ENCODE peak calls at places on chromosomes 13 and 19, in eight cellular contexts. Z, B, T, E, V, H, D and N are unnamed samples.

GRCh38 chr19:19552811-19553210 is 14.7 kb downstream of the CILP2 start:
- DNase-seq in Z (no peak), B (no peak), T (no peak), E (no peak), V (peak; percentile 97), H (no peak), D (peak; percentile 63), N (no peak)

GRCh38 chr13:98890186-98890585 is 87.7 kb downstream of the DOCK9 start:
- DNase-seq in Z (no peak), B (peak; percentile 19), T (peak; percentile 53), E (no peak), V (no peak), H (peak; percentile 23), D (no peak), N (no peak)

GRCh38 chr13:72716776-72717175 is 10.7 kb downstream of the MZT1 start:
- DNase-seq in Z (no peak), B (no peak), T (no peak), E (no peak), V (no peak), H (no peak), D (no peak), N (no peak)

GRCh38 chr13:87903568-87903967 is 232.4 kb downstream of the SLITRK5 start:
- DNase-seq in Z (no peak), B (no peak), T (no peak), E (no peak), V (no peak), H (no peak), D (no peak), N (no peak)

GRCh38 chr13:57634829-57635165 is 3.3 kb downstream of the PCDH17 start:
- DNase-seq in Z (no peak), B (no peak), T (no peak), E (no peak), V (no peak), H (no peak), D (no peak), N (no peak)

GRCh38 chr19:15112385-15112784 is 5.2 kb downstream of the SYDE1 start:
- DNase-seq in Z (no peak), B (no peak), T (no peak), E (no peak), V (no peak), H (no peak), D (no peak), N (no peak)

GRCh38 chr13:36432106-36432544 is at the start of gene CCNA1:
- DNase-seq in Z (peak; percentile 16), B (no peak), T (no peak), E (peak; percentile 61), V (no peak), H (no peak), D (peak; percentile 44), N (no peak)

GRCh38 chr19:56113071-56113632 is 7.9 kb downstream of the ZNF787 start:
- DNase-seq in Z (no peak), B (no peak), T (no peak), E (no peak), V (no peak), H (no peak), D (no peak), N (no peak)

GRCh38 chr13:93304868-93305613 is 78.4 kb downstream of the GPC6 start:
- DNase-seq in Z (no peak), B (no peak), T (no peak), E (no peak), V (no peak), H (no peak), D (no peak), N (no peak)

GRCh38 chr13:46324976-46325375 is 62.1 kb downstream of the RUBCNL start:
- DNase-seq in Z (no peak), B (no peak), T (no peak), E (no peak), V (no peak), H (no peak), D (no peak), N (no peak)

GRCh38 chr13:89324582-89324981 is 1653.4 kb downstream of the SLITRK5 start:
- DNase-seq in Z (no peak), B (no peak), T (no peak), E (no peak), V (no peak), H (no peak), D (no peak), N (no peak)

GRCh38 chr19:34274284-34274826 is 20.0 kb downstream of the GARRE1 start:
- DNase-seq in Z (no peak), B (no peak), T (no peak), E (peak; percentile 41), V (no peak), H (no peak), D (no peak), N (no peak)

GRCh38 chr13:85508683-85509329 is 290.4 kb downstream of the SLITRK6 start:
- DNase-seq in Z (no peak), B (no peak), T (no peak), E (peak; percentile 13), V (no peak), H (no peak), D (no peak), N (no peak)

GRCh38 chr13:46665630-46666482 is 112.9 kb downstream of the LRCH1 start:
- DNase-seq in Z (no peak), B (no peak), T (no peak), E (peak; percentile 66), V (no peak), H (no peak), D (no peak), N (no peak)

GRCh38 chr19:33499671-33500506 is 21.7 kb downstream of the PEPD start:
- DNase-seq in Z (no peak), B (no peak), T (no peak), E (no peak), V (no peak), H (no peak), D (no peak), N (no peak)

GRCh38 chr19:54478677-54479266 is 5.7 kb upstream of the CDC42EP5 start:
- DNase-seq in Z (no peak), B (no peak), T (no peak), E (peak; percentile 77), V (peak; percentile 43), H (peak; percentile 56), D (peak; percentile 58), N (no peak)

GRCh38 chr19:34366670-34367423 is 1.9 kb downstream of the GPI start:
- DNase-seq in Z (no peak), B (no peak), T (no peak), E (no peak), V (peak; percentile 60), H (peak; percentile 29), D (no peak), N (no peak)

GRCh38 chr19:42023121-42023942 is 29.3 kb upstream of the ATP1A3 start:
- DNase-seq in Z (no peak), B (no peak), T (no peak), E (peak; percentile 30), V (no peak), H (no peak), D (peak; percentile 24), N (no peak)

GRCh38 chr13:38979891-38980627 is 10.6 kb downstream of the STOML3 start:
- DNase-seq in Z (no peak), B (no peak), T (peak; percentile 48), E (no peak), V (no peak), H (no peak), D (peak; percentile 3), N (no peak)

GRCh38 chr19:18869231-18869575 is 26.8 kb downstream of the CERS1 start:
- DNase-seq in Z (no peak), B (no peak), T (no peak), E (no peak), V (no peak), H (no peak), D (no peak), N (no peak)

GRCh38 chr13:108924154-108924940 is 294.9 kb downstream of the MYO16 start:
- DNase-seq in Z (no peak), B (no peak), T (no peak), E (peak; percentile 71), V (peak; percentile 29), H (peak; percentile 28), D (no peak), N (no peak)

GRCh38 chr13:50196118-50196517 is 180.9 kb downstream of the KCNRG start:
- DNase-seq in Z (no peak), B (no peak), T (no peak), E (no peak), V (no peak), H (no peak), D (no peak), N (peak; percentile 68)

GRCh38 chr19:29117926-29118325 is 95.0 kb downstream of the UQCRFS1 start:
- DNase-seq in Z (no peak), B (no peak), T (no peak), E (no peak), V (no peak), H (no peak), D (no peak), N (no peak)

GRCh38 chr13:57638147-57638890 is 6.8 kb downstream of the PCDH17 start:
- DNase-seq in Z (no peak), B (no peak), T (no peak), E (no peak), V (no peak), H (no peak), D (no peak), N (no peak)

GRCh38 chr19:53192771-53193533 is at the start of gene ZNF665:
- DNase-seq in Z (peak; percentile 76), B (peak; percentile 64), T (peak; percentile 83), E (peak; percentile 80), V (peak; percentile 90), H (no peak), D (peak; percentile 67), N (peak; percentile 97)

GRCh38 chr13:39766464-39767167 is 111.2 kb downstream of the COG6 start:
- DNase-seq in Z (no peak), B (no peak), T (no peak), E (no peak), V (no peak), H (no peak), D (no peak), N (no peak)

GRCh38 chr13:43878897-43879322 is 630 bp downstream of the CCDC122 start:
- DNase-seq in Z (no peak), B (peak; percentile 35), T (peak; percentile 62), E (no peak), V (peak; percentile 85), H (peak; percentile 71), D (peak; percentile 38), N (peak; percentile 92)

GRCh38 chr13:100098445-100099116 is 9.7 kb downstream of the PCCA start:
- DNase-seq in Z (no peak), B (no peak), T (no peak), E (no peak), V (no peak), H (no peak), D (no peak), N (no peak)

GRCh38 chr19:47095707-47096704 is 17.6 kb downstream of the ZC3H4 start:
- DNase-seq in Z (no peak), B (no peak), T (no peak), E (no peak), V (no peak), H (no peak), D (no peak), N (no peak)

GRCh38 chr13:99193152-99193551 is 7.5 kb upstream of the UBAC2 start:
- DNase-seq in Z (no peak), B (no peak), T (no peak), E (peak; percentile 46), V (no peak), H (no peak), D (no peak), N (no peak)

GRCh38 chr13:43019811-43020210 is 3.6 kb upstream of the DNAJC15 start:
- DNase-seq in Z (no peak), B (no peak), T (no peak), E (no peak), V (no peak), H (no peak), D (no peak), N (no peak)

GRCh38 chr13:35785563-35786327 is 309.3 kb upstream of the MAB21L1 start:
- DNase-seq in Z (no peak), B (no peak), T (no peak), E (no peak), V (no peak), H (no peak), D (no peak), N (no peak)

GRCh38 chr19:6378036-6378435 is 2.3 kb upstream of the PSPN start:
- DNase-seq in Z (no peak), B (no peak), T (no peak), E (no peak), V (peak; percentile 43), H (no peak), D (no peak), N (no peak)